ENCODE peak calls at places on chromosome 22, in seven cellular contexts. One of them, this sample, is unnamed.

GRCh38 chr22:17198188-17199130 is 20.8 kb downstream of the ADA2 start:
- DNase-seq in tibial nerve: no peak
- DNase-seq in heart left ventricle: peak; percentile 76
- DNase-seq in RWPE2: no peak
- DNase-seq in A549: no peak
- DNase-seq in colonic mucosa: no peak
- DNase-seq in heart right ventricle: peak; percentile 71
- DNase-seq in this sample: no peak

GRCh38 chr22:17305076-17305475 is 64.2 kb upstream of the CECR2 start:
- DNase-seq in tibial nerve: no peak
- DNase-seq in heart left ventricle: no peak
- DNase-seq in RWPE2: no peak
- DNase-seq in A549: no peak
- DNase-seq in colonic mucosa: no peak
- DNase-seq in heart right ventricle: no peak
- DNase-seq in this sample: no peak

GRCh38 chr22:23155831-23156230 is 10.6 kb downstream of the RAB36 start:
- DNase-seq in tibial nerve: no peak
- DNase-seq in heart left ventricle: no peak
- DNase-seq in RWPE2: no peak
- DNase-seq in A549: no peak
- DNase-seq in colonic mucosa: no peak
- DNase-seq in heart right ventricle: no peak
- DNase-seq in this sample: no peak

GRCh38 chr22:41600976-41601375 is 11.3 kb upstream of the PMM1 start:
- DNase-seq in tibial nerve: no peak
- DNase-seq in heart left ventricle: no peak
- DNase-seq in RWPE2: no peak
- DNase-seq in A549: no peak
- DNase-seq in colonic mucosa: no peak
- DNase-seq in heart right ventricle: no peak
- DNase-seq in this sample: no peak

GRCh38 chr22:44383071-44383575 is 70.4 kb upstream of the SHISAL1 start:
- DNase-seq in tibial nerve: no peak
- DNase-seq in heart left ventricle: no peak
- DNase-seq in RWPE2: peak; percentile 18
- DNase-seq in A549: no peak
- DNase-seq in colonic mucosa: no peak
- DNase-seq in heart right ventricle: no peak
- DNase-seq in this sample: no peak

GRCh38 chr22:33756508-33756949 is 163.7 kb downstream of the LARGE1 start:
- DNase-seq in tibial nerve: no peak
- DNase-seq in heart left ventricle: peak; percentile 37
- DNase-seq in RWPE2: no peak
- DNase-seq in A549: no peak
- DNase-seq in colonic mucosa: no peak
- DNase-seq in heart right ventricle: no peak
- DNase-seq in this sample: no peak

GRCh38 chr22:41508770-41509170 is 35.5 kb downstream of the POLR3H start:
- DNase-seq in tibial nerve: no peak
- DNase-seq in heart left ventricle: peak; percentile 57
- DNase-seq in RWPE2: no peak
- DNase-seq in A549: no peak
- DNase-seq in colonic mucosa: no peak
- DNase-seq in heart right ventricle: peak; percentile 63
- DNase-seq in this sample: no peak

GRCh38 chr22:26953380-26953807 is 296.0 kb downstream of the MIAT start:
- DNase-seq in tibial nerve: no peak
- DNase-seq in heart left ventricle: no peak
- DNase-seq in RWPE2: no peak
- DNase-seq in A549: no peak
- DNase-seq in colonic mucosa: no peak
- DNase-seq in heart right ventricle: no peak
- DNase-seq in this sample: no peak

GRCh38 chr22:32237905-32238304 is 17.2 kb downstream of the SLC5A4 start:
- DNase-seq in tibial nerve: no peak
- DNase-seq in heart left ventricle: no peak
- DNase-seq in RWPE2: no peak
- DNase-seq in A549: no peak
- DNase-seq in colonic mucosa: no peak
- DNase-seq in heart right ventricle: no peak
- DNase-seq in this sample: no peak

GRCh38 chr22:44701824-44702478 is at the start of gene PRR5:
- DNase-seq in tibial nerve: peak; percentile 49
- DNase-seq in heart left ventricle: peak; percentile 77
- DNase-seq in RWPE2: no peak
- DNase-seq in A549: peak; percentile 33
- DNase-seq in colonic mucosa: peak; percentile 87
- DNase-seq in heart right ventricle: peak; percentile 78
- DNase-seq in this sample: peak; percentile 80

GRCh38 chr22:31818481-31819392 is 64.9 kb downstream of the DEPDC5 start:
- DNase-seq in tibial nerve: no peak
- DNase-seq in heart left ventricle: no peak
- DNase-seq in RWPE2: no peak
- DNase-seq in A549: no peak
- DNase-seq in colonic mucosa: no peak
- DNase-seq in heart right ventricle: no peak
- DNase-seq in this sample: no peak

GRCh38 chr22:47189056-47189916 is 426.8 kb downstream of the TBC1D22A start:
- DNase-seq in tibial nerve: no peak
- DNase-seq in heart left ventricle: peak; percentile 12
- DNase-seq in RWPE2: no peak
- DNase-seq in A549: no peak
- DNase-seq in colonic mucosa: no peak
- DNase-seq in heart right ventricle: no peak
- DNase-seq in this sample: peak; percentile 32

GRCh38 chr22:32788884-32789624 is 12.5 kb upstream of the TIMP3 start:
- DNase-seq in tibial nerve: no peak
- DNase-seq in heart left ventricle: no peak
- DNase-seq in RWPE2: no peak
- DNase-seq in A549: no peak
- DNase-seq in colonic mucosa: no peak
- DNase-seq in heart right ventricle: no peak
- DNase-seq in this sample: no peak

GRCh38 chr22:21726650-21727049 is 8.9 kb downstream of the YPEL1 start:
- DNase-seq in tibial nerve: no peak
- DNase-seq in heart left ventricle: no peak
- DNase-seq in RWPE2: no peak
- DNase-seq in A549: peak; percentile 20
- DNase-seq in colonic mucosa: no peak
- DNase-seq in heart right ventricle: no peak
- DNase-seq in this sample: no peak

GRCh38 chr22:21068681-21069276 is 23.0 kb downstream of the LRRC74B start:
- DNase-seq in tibial nerve: no peak
- DNase-seq in heart left ventricle: no peak
- DNase-seq in RWPE2: no peak
- DNase-seq in A549: no peak
- DNase-seq in colonic mucosa: no peak
- DNase-seq in heart right ventricle: no peak
- DNase-seq in this sample: no peak

GRCh38 chr22:40898850-40899357 is 37.0 kb upstream of the DNAJB7 start:
- DNase-seq in tibial nerve: no peak
- DNase-seq in heart left ventricle: no peak
- DNase-seq in RWPE2: no peak
- DNase-seq in A549: peak; percentile 10
- DNase-seq in colonic mucosa: no peak
- DNase-seq in heart right ventricle: no peak
- DNase-seq in this sample: peak; percentile 28

GRCh38 chr22:50505276-50505775 is 2.2 kb downstream of the LMF2 start:
- DNase-seq in tibial nerve: no peak
- DNase-seq in heart left ventricle: no peak
- DNase-seq in RWPE2: no peak
- DNase-seq in A549: no peak
- DNase-seq in colonic mucosa: no peak
- DNase-seq in heart right ventricle: no peak
- DNase-seq in this sample: peak; percentile 39

GRCh38 chr22:30414525-30415047 is 11.0 kb upstream of the MTFP1 start:
- DNase-seq in tibial nerve: no peak
- DNase-seq in heart left ventricle: no peak
- DNase-seq in RWPE2: no peak
- DNase-seq in A549: no peak
- DNase-seq in colonic mucosa: no peak
- DNase-seq in heart right ventricle: no peak
- DNase-seq in this sample: no peak

GRCh38 chr22:32752868-32753520 is 48.5 kb upstream of the TIMP3 start:
- DNase-seq in tibial nerve: no peak
- DNase-seq in heart left ventricle: peak; percentile 52
- DNase-seq in RWPE2: no peak
- DNase-seq in A549: no peak
- DNase-seq in colonic mucosa: no peak
- DNase-seq in heart right ventricle: peak; percentile 48
- DNase-seq in this sample: no peak

GRCh38 chr22:49962751-49963646 is 2.4 kb downstream of the PIM3 start:
- DNase-seq in tibial nerve: no peak
- DNase-seq in heart left ventricle: peak; percentile 26
- DNase-seq in RWPE2: peak; percentile 68
- DNase-seq in A549: no peak
- DNase-seq in colonic mucosa: peak; percentile 39
- DNase-seq in heart right ventricle: peak; percentile 32
- DNase-seq in this sample: no peak

GRCh38 chr22:21697021-21697771 is 31.4 kb downstream of the PPIL2 start:
- DNase-seq in tibial nerve: no peak
- DNase-seq in heart left ventricle: no peak
- DNase-seq in RWPE2: no peak
- DNase-seq in A549: no peak
- DNase-seq in colonic mucosa: no peak
- DNase-seq in heart right ventricle: no peak
- DNase-seq in this sample: no peak

DNA sequence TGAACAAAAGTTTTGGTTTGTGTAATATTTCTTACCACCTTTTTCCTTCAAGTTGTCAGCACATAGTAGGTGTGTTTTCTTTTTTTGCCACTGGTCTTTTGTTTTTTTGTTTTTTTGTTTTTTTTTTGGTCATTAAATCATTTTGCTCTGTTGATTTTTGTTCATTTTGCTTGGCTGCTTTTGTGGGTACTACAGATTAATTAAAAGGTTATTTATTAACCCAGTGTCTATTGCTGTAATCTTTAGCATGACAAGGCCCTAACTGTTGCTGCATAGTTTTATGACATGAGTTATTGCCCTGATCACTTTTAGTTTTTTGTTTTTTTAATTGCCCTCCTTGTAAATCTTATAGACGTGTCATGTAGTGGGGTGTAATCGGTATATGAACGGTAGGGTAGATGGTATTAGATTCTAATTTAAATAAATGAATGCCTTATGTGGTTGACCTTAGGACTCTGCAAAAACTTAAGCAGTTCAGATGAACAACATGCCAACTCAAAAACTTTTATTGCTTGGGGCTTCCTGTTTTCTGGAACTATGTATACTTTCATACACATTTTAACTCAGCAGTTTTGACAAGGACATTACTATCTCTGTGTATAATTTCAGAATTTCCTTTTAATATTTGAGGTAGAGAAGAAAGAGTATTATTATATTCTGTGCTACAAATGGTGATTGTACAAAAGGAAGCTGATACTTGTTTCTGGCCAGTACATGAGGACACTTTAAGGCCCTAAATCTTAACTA is 7.9 kb downstream of the EWSR1 start:
- DNase-seq in tibial nerve: no peak
- DNase-seq in heart left ventricle: no peak
- DNase-seq in RWPE2: no peak
- DNase-seq in A549: no peak
- DNase-seq in colonic mucosa: no peak
- DNase-seq in heart right ventricle: no peak
- DNase-seq in this sample: no peak
- H3K27ac ChIP-seq in tibial nerve: no peak overlapping the region
- H3K27ac ChIP-seq in heart left ventricle: no peak overlapping the region
- H3K27ac ChIP-seq in RWPE2: no peak overlapping the region
- H3K27ac ChIP-seq in A549: no peak overlapping the region
- H3K27ac ChIP-seq in colonic mucosa: peak overlapping the region; percentile 13
- H3K27ac ChIP-seq in heart right ventricle: no peak overlapping the region
- H3K27ac ChIP-seq in this sample: no peak overlapping the region

DNA sequence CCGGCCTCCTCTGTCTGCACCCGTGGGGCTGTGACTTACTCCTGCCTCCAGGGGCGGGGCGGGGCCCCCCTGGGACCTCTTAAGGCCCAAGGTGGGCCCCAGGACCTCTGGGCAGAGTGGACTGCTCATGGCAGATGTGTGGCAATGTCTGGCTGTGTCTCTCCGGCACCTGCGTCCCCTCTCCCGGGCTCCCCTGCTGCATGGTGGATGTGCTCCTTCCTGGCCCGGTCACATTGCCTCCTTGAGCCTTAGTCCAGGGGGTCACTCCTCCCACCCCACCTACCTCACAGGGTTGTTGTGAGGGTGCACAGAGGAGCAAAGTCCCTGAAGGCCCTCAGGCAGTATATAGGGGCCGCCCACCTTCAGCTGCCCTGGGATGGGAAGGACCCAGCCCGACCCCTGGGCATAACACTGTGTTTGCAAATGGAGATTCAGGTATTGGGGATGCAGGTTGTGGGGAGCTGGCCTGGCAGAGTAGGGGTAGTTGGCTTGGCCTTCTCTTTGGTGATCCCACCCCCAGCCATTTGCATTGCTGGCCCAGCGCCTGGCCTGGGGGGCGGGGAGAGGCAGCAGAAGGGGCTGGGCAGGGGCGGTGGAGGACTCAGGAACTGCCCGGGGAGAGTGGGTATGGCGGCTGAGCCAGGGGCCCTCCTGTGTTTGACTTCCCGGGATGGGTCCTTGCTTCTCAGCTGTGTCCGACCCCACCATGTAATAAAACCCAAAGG is 11.3 kb downstream of the KCTD17 start:
- DNase-seq in tibial nerve: no peak
- DNase-seq in heart left ventricle: no peak
- DNase-seq in RWPE2: no peak
- DNase-seq in A549: no peak
- DNase-seq in colonic mucosa: no peak
- DNase-seq in heart right ventricle: no peak
- DNase-seq in this sample: no peak
- H3K4me3 ChIP-seq in tibial nerve: no peak overlapping the region
- H3K4me3 ChIP-seq in heart left ventricle: no peak overlapping the region
- H3K4me3 ChIP-seq in RWPE2: no peak overlapping the region
- H3K4me3 ChIP-seq in A549: no peak overlapping the region
- H3K4me3 ChIP-seq in colonic mucosa: no peak overlapping the region
- H3K4me3 ChIP-seq in heart right ventricle: no peak overlapping the region
- H3K4me3 ChIP-seq in this sample: no peak overlapping the region

GRCh38 chr22:24503851-24504170 is 8.7 kb downstream of the UPB1 start:
- DNase-seq in tibial nerve: no peak
- DNase-seq in heart left ventricle: no peak
- DNase-seq in RWPE2: no peak
- DNase-seq in A549: no peak
- DNase-seq in colonic mucosa: no peak
- DNase-seq in heart right ventricle: no peak
- DNase-seq in this sample: no peak
- H3K27ac ChIP-seq in tibial nerve: no peak overlapping the region
- H3K27ac ChIP-seq in heart left ventricle: no peak overlapping the region
- H3K27ac ChIP-seq in RWPE2: no peak overlapping the region
- H3K27ac ChIP-seq in A549: no peak overlapping the region
- H3K27ac ChIP-seq in colonic mucosa: no peak overlapping the region
- H3K27ac ChIP-seq in heart right ventricle: no peak overlapping the region
- H3K27ac ChIP-seq in this sample: no peak overlapping the region

DNA sequence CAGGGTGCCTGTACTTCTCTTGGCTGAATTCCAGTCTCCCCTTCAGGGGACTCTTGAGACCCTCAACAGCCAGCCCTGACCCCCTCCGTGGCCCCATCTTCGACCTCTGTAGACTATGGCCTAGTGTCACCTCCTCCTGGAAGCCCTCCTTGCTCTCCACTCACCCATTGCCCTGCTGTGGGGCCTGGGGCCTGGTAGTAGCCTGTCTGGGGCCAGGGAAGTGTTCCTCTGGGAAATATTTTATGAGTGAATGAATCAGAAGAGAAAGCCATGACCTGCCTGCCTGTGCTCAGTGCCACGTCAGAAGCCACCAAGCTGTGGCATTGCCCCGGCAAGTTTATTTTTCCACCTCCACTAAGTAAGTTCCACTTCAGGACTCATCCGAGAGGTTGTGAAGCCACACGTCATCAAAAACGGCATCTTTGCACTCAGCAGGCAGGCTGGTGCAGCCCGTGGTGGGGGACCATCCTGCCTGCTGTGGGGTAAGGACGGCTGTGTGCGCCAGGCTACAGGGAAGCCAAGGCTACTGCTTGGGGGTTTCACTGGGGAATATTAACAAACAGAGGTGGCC is 59.6 kb upstream of the PPARA start:
- DNase-seq in tibial nerve: no peak
- DNase-seq in heart left ventricle: no peak
- DNase-seq in RWPE2: no peak
- DNase-seq in A549: no peak
- DNase-seq in colonic mucosa: no peak
- DNase-seq in heart right ventricle: peak; percentile 7
- DNase-seq in this sample: no peak
- H3K4me3 ChIP-seq in tibial nerve: no peak overlapping the region
- H3K4me3 ChIP-seq in heart left ventricle: no peak overlapping the region
- H3K4me3 ChIP-seq in RWPE2: no peak overlapping the region
- H3K4me3 ChIP-seq in A549: no peak overlapping the region
- H3K4me3 ChIP-seq in colonic mucosa: no peak overlapping the region
- H3K4me3 ChIP-seq in heart right ventricle: no peak overlapping the region
- H3K4me3 ChIP-seq in this sample: no peak overlapping the region

This sample was measured in SJSA1.